ENCODE peak calls at places on chromosomes 3 and 15, in four cellular contexts. One of them, this sample, is unnamed.

GRCh38 chr3:167821248-167821805 is 85.8 kb downstream of the SERPINI1 start:
- DNase-seq in LHCN-M2: no peak
- DNase-seq in activated T-helper 9 cell treated with anti-CD3 and anti-CD28 coated beads, Interleukin-2, amount 50 U/mL, for 16 hours: no peak
- DNase-seq in mesothelial cell of epicardium: no peak
- DNase-seq in this sample: no peak

GRCh38 chr3:113697192-113698090 is 999 bp upstream of the USF3 start:
- DNase-seq in LHCN-M2: no peak
- DNase-seq in activated T-helper 9 cell treated with anti-CD3 and anti-CD28 coated beads, Interleukin-2, amount 50 U/mL, for 16 hours: no peak
- DNase-seq in mesothelial cell of epicardium: peak
- DNase-seq in this sample: no peak

GRCh38 chr15:59997070-59997701 is 6.9 kb upstream of the FOXB1 start:
- DNase-seq in LHCN-M2: no peak
- DNase-seq in activated T-helper 9 cell treated with anti-CD3 and anti-CD28 coated beads, Interleukin-2, amount 50 U/mL, for 16 hours: peak
- DNase-seq in mesothelial cell of epicardium: no peak
- DNase-seq in this sample: peak

GRCh38 chr3:138451595-138452162 is 17.3 kb downstream of the ESYT3 start:
- DNase-seq in LHCN-M2: no peak
- DNase-seq in activated T-helper 9 cell treated with anti-CD3 and anti-CD28 coated beads, Interleukin-2, amount 50 U/mL, for 16 hours: no peak
- DNase-seq in mesothelial cell of epicardium: no peak
- DNase-seq in this sample: no peak

GRCh38 chr15:89444855-89445254 is 51.5 kb downstream of the RHCG start:
- DNase-seq in LHCN-M2: no peak
- DNase-seq in activated T-helper 9 cell treated with anti-CD3 and anti-CD28 coated beads, Interleukin-2, amount 50 U/mL, for 16 hours: no peak
- DNase-seq in mesothelial cell of epicardium: no peak
- DNase-seq in this sample: no peak

GRCh38 chr3:90016492-90017065 is 909.2 kb downstream of the EPHA3 start:
- DNase-seq in LHCN-M2: peak
- DNase-seq in activated T-helper 9 cell treated with anti-CD3 and anti-CD28 coated beads, Interleukin-2, amount 50 U/mL, for 16 hours: no peak
- DNase-seq in mesothelial cell of epicardium: no peak
- DNase-seq in this sample: no peak

GRCh38 chr3:13239467-13239760 is 166.2 kb upstream of the IQSEC1 start:
- DNase-seq in LHCN-M2: no peak
- DNase-seq in activated T-helper 9 cell treated with anti-CD3 and anti-CD28 coated beads, Interleukin-2, amount 50 U/mL, for 16 hours: no peak
- DNase-seq in mesothelial cell of epicardium: no peak
- DNase-seq in this sample: no peak

GRCh38 chr3:118485693-118486092 is 549.0 kb downstream of the IGSF11 start:
- DNase-seq in LHCN-M2: no peak
- DNase-seq in activated T-helper 9 cell treated with anti-CD3 and anti-CD28 coated beads, Interleukin-2, amount 50 U/mL, for 16 hours: no peak
- DNase-seq in mesothelial cell of epicardium: no peak
- DNase-seq in this sample: no peak

GRCh38 chr3:22016197-22016596 is 265.2 kb upstream of the ZNF385D start:
- DNase-seq in LHCN-M2: no peak
- DNase-seq in activated T-helper 9 cell treated with anti-CD3 and anti-CD28 coated beads, Interleukin-2, amount 50 U/mL, for 16 hours: no peak
- DNase-seq in mesothelial cell of epicardium: no peak
- DNase-seq in this sample: no peak

GRCh38 chr3:126124148-126124868 is 40.4 kb upstream of the SLC41A3 start:
- DNase-seq in LHCN-M2: no peak
- DNase-seq in activated T-helper 9 cell treated with anti-CD3 and anti-CD28 coated beads, Interleukin-2, amount 50 U/mL, for 16 hours: no peak
- DNase-seq in mesothelial cell of epicardium: peak
- DNase-seq in this sample: peak

GRCh38 chr3:156594229-156594683 is 39.3 kb upstream of the SSR3 start:
- DNase-seq in LHCN-M2: no peak
- DNase-seq in activated T-helper 9 cell treated with anti-CD3 and anti-CD28 coated beads, Interleukin-2, amount 50 U/mL, for 16 hours: no peak
- DNase-seq in mesothelial cell of epicardium: no peak
- DNase-seq in this sample: no peak

GRCh38 chr3:117751691-117752090 is 1042.1 kb downstream of the TUSC7 start:
- DNase-seq in LHCN-M2: no peak
- DNase-seq in activated T-helper 9 cell treated with anti-CD3 and anti-CD28 coated beads, Interleukin-2, amount 50 U/mL, for 16 hours: no peak
- DNase-seq in mesothelial cell of epicardium: no peak
- DNase-seq in this sample: no peak

GRCh38 chr3:150235799-150236198 is 172.3 kb upstream of the TSC22D2 start:
- DNase-seq in LHCN-M2: peak
- DNase-seq in activated T-helper 9 cell treated with anti-CD3 and anti-CD28 coated beads, Interleukin-2, amount 50 U/mL, for 16 hours: no peak
- DNase-seq in mesothelial cell of epicardium: no peak
- DNase-seq in this sample: no peak

GRCh38 chr15:100221461-100222348 is 120.1 kb downstream of the ADAMTS17 start:
- DNase-seq in LHCN-M2: no peak
- DNase-seq in activated T-helper 9 cell treated with anti-CD3 and anti-CD28 coated beads, Interleukin-2, amount 50 U/mL, for 16 hours: no peak
- DNase-seq in mesothelial cell of epicardium: no peak
- DNase-seq in this sample: no peak

GRCh38 chr3:129417354-129417753 is 11.1 kb downstream of the EFCAB12 start:
- DNase-seq in LHCN-M2: no peak
- DNase-seq in activated T-helper 9 cell treated with anti-CD3 and anti-CD28 coated beads, Interleukin-2, amount 50 U/mL, for 16 hours: no peak
- DNase-seq in mesothelial cell of epicardium: no peak
- DNase-seq in this sample: no peak

GRCh38 chr3:72944696-72945095 is 51.9 kb upstream of the PPP4R2 start:
- DNase-seq in LHCN-M2: no peak
- DNase-seq in activated T-helper 9 cell treated with anti-CD3 and anti-CD28 coated beads, Interleukin-2, amount 50 U/mL, for 16 hours: no peak
- DNase-seq in mesothelial cell of epicardium: no peak
- DNase-seq in this sample: no peak

GRCh38 chr3:146903927-146904326 is 298.8 kb upstream of the PLSCR5 start:
- DNase-seq in LHCN-M2: no peak
- DNase-seq in activated T-helper 9 cell treated with anti-CD3 and anti-CD28 coated beads, Interleukin-2, amount 50 U/mL, for 16 hours: no peak
- DNase-seq in mesothelial cell of epicardium: no peak
- DNase-seq in this sample: no peak

GRCh38 chr3:133838296-133838789 is 32.7 kb downstream of the SRPRB start:
- DNase-seq in LHCN-M2: no peak
- DNase-seq in activated T-helper 9 cell treated with anti-CD3 and anti-CD28 coated beads, Interleukin-2, amount 50 U/mL, for 16 hours: no peak
- DNase-seq in mesothelial cell of epicardium: no peak
- DNase-seq in this sample: no peak

GRCh38 chr3:175105066-175105465 is 245.9 kb downstream of the NAALADL2 start:
- DNase-seq in LHCN-M2: peak
- DNase-seq in activated T-helper 9 cell treated with anti-CD3 and anti-CD28 coated beads, Interleukin-2, amount 50 U/mL, for 16 hours: no peak
- DNase-seq in mesothelial cell of epicardium: no peak
- DNase-seq in this sample: no peak